ENCODE peak calls at places on chromosome 6, in four cellular contexts. One of them, this sample, is unnamed.

GRCh38 chr6:92024071-92024470 is 1395.3 kb downstream of the EPHA7 start:
- DNase-seq in AG09309: no peak
- DNase-seq in Calu3: no peak
- DNase-seq in bronchial epithelial cell: no peak
- DNase-seq in this sample: no peak

GRCh38 chr6:169964440-169965212 is 213.2 kb downstream of the ERMARD start:
- DNase-seq in Calu3: no peak
- DNase-seq in AG09309: no peak
- DNase-seq in bronchial epithelial cell: no peak
- DNase-seq in this sample: peak

GRCh38 chr6:159608961-159609673 is 83.9 kb downstream of the SOD2 start:
- DNase-seq in Calu3: peak
- DNase-seq in AG09309: no peak
- DNase-seq in bronchial epithelial cell: peak
- DNase-seq in this sample: no peak

GRCh38 chr6:159806021-159806458 is 6.0 kb downstream of the PNLDC1 start:
- DNase-seq in Calu3: peak
- DNase-seq in AG09309: no peak
- DNase-seq in bronchial epithelial cell: peak
- DNase-seq in this sample: no peak

GRCh38 chr6:14354919-14355572 is 237.5 kb downstream of the CD83 start:
- DNase-seq in AG09309: peak
- DNase-seq in bronchial epithelial cell: peak
- DNase-seq in Calu3: peak
- DNase-seq in this sample: no peak

GRCh38 chr6:129307845-129308244 is 402.1 kb downstream of the ARHGAP18 start:
- DNase-seq in Calu3: no peak
- DNase-seq in AG09309: no peak
- DNase-seq in bronchial epithelial cell: no peak
- DNase-seq in this sample: no peak

GRCh38 chr6:166076625-166077024 is 91.0 kb downstream of the TBXT start:
- DNase-seq in Calu3: peak
- DNase-seq in AG09309: no peak
- DNase-seq in bronchial epithelial cell: no peak
- DNase-seq in this sample: no peak

GRCh38 chr6:109991307-109992101 is 13.4 kb downstream of the GPR6 start:
- DNase-seq in Calu3: no peak
- DNase-seq in bronchial epithelial cell: no peak
- DNase-seq in AG09309: no peak
- DNase-seq in this sample: no peak

GRCh38 chr6:63819831-63820230 is 184.2 kb downstream of the PHF3 start:
- DNase-seq in bronchial epithelial cell: no peak
- DNase-seq in Calu3: no peak
- DNase-seq in AG09309: no peak
- DNase-seq in this sample: no peak

GRCh38 chr6:63814459-63814858 is 178.9 kb downstream of the PHF3 start:
- DNase-seq in Calu3: no peak
- DNase-seq in AG09309: no peak
- DNase-seq in bronchial epithelial cell: no peak
- DNase-seq in this sample: no peak

GRCh38 chr6:63816401-63816975 is 180.9 kb downstream of the PHF3 start:
- DNase-seq in bronchial epithelial cell: no peak
- DNase-seq in Calu3: no peak
- DNase-seq in AG09309: no peak
- DNase-seq in this sample: no peak

GRCh38 chr6:63817492-63818050 is 182.0 kb downstream of the PHF3 start:
- DNase-seq in bronchial epithelial cell: no peak
- DNase-seq in Calu3: no peak
- DNase-seq in AG09309: no peak
- DNase-seq in this sample: no peak

GRCh38 chr6:63816979-63817436 is 181.4 kb downstream of the PHF3 start:
- DNase-seq in AG09309: no peak
- DNase-seq in Calu3: no peak
- DNase-seq in bronchial epithelial cell: peak
- DNase-seq in this sample: no peak
- TF ChIP-seq CTCF in AG09309: peak
- TF ChIP-seq CTCF in Calu3: no peak
- TF ChIP-seq CTCF in bronchial epithelial cell: peak
- TF ChIP-seq CTCF in this sample: peak

DNA sequence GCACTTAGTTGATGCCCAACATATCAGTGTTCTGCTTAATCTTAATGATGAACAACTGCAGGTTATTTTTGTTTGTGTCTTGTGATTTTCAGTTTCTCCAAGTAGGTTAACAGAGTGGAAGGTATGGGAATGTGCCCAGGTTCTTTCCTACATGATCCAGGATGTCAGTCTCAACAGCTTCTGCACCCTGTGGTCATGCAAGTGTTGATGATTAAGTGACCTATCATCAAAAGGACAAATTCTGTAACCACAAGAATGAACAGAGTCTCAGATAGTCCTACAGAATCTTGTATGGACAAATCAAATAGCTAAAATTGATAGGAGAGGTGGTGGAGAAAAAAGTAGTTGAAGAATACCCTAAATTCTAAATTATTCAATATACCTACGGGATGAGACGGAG is 26.1 kb downstream of the MAN1A1 start:
- DNase-seq in AG09309: no peak
- DNase-seq in bronchial epithelial cell: peak
- DNase-seq in Calu3: no peak
- DNase-seq in this sample: no peak
- TF ChIP-seq CTCF in AG09309: no peak
- TF ChIP-seq CTCF in bronchial epithelial cell: no peak
- TF ChIP-seq CTCF in Calu3: no peak
- TF ChIP-seq CTCF in this sample: no peak

DNA sequence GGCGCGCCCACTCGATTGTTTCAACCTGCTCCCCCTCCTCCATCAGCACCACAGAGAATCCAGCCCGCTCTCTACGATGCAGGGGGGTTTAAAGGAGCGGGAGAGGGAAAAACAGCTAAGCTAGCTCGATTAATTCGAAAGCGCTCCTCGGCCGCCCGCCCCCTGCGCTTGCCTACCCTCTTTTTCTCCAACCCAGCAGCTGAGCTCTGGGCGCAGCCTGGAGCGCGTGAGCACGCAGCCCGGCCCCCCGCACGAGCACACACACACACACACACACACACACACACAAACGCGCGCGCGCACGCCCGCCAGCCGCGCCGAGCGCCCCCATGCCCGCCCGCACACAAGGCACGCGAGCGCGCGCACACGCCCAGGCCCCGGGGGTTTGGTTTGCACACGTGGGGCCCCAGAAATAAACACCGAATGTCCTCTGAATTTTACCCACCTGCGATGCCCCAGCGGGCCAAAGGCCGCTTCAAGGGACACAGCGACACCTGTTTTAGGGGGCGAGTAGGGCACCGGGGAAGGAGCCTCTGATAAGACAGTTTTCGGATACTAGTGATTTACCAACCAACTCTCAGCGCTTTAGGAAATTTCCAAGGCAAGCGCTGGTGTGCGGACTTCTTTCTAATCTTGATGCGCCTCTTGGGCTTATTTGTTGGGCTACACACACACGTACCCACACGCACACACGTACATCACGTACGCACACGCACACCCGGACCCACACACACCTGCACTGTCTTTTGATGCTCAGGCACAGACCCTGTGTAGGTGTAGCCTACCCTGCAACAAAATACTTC is 787 bp upstream of the NRN1 start:
- DNase-seq in Calu3: no peak
- DNase-seq in AG09309: no peak
- DNase-seq in bronchial epithelial cell: no peak
- DNase-seq in this sample: no peak
- TF ChIP-seq CTCF in Calu3: no peak
- TF ChIP-seq CTCF in AG09309: no peak
- TF ChIP-seq CTCF in bronchial epithelial cell: no peak
- TF ChIP-seq CTCF in this sample: peak

DNA sequence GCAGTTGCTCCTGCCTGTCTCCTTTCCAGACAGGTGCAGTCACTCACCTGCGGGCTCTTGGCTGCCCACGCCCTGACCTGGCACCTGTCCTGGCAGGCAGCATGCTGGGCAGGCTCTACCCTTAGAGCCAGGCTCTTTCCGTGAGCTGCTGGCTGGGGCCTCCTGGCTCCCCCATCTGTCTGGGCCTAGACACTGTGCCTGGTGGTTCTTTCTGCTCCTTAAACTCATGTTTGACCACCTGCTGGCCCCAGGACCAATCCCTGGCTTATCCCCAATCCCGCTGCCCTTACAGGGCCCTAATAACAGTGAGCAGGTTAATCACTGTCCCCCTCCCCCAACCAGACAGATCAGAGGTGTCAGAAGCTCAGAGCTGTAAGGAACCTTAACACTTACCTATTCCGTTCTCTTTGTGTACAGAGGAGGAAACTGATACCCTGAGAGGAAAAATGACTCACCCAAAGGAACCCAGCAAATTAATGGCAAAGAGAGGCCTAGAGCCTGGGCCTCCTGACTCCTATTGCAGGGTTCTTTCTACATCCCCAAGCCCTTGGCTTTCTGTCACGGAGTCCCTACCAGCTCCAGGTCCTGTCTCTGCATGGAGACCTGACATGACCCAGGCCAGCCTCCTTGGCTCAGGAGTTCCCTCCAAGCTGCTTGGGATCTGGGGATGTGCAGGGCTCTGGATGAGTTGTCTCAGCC is 54.7 kb downstream of the RAB44 start:
- DNase-seq in AG09309: no peak
- DNase-seq in bronchial epithelial cell: peak
- DNase-seq in Calu3: peak
- DNase-seq in this sample: no peak
- TF ChIP-seq CTCF in AG09309: no peak
- TF ChIP-seq CTCF in bronchial epithelial cell: no peak
- TF ChIP-seq CTCF in Calu3: no peak
- TF ChIP-seq CTCF in this sample: no peak

GRCh38 chr6:1312444-1313363 is 806 bp downstream of the FOXQ1 start:
- DNase-seq in AG09309: no peak
- DNase-seq in bronchial epithelial cell: no peak
- DNase-seq in Calu3: peak
- DNase-seq in this sample: no peak

GRCh38 chr6:1313364-1313754 is 1.5 kb downstream of the FOXQ1 start:
- DNase-seq in Calu3: peak
- DNase-seq in AG09309: no peak
- DNase-seq in bronchial epithelial cell: no peak
- DNase-seq in this sample: no peak

GRCh38 chr6:1315201-1315559 is 3.3 kb downstream of the FOXQ1 start:
- DNase-seq in Calu3: no peak
- DNase-seq in AG09309: no peak
- DNase-seq in bronchial epithelial cell: no peak
- DNase-seq in this sample: no peak

GRCh38 chr6:1314617-1315016 is 2.7 kb downstream of the FOXQ1 start:
- DNase-seq in AG09309: no peak
- DNase-seq in Calu3: no peak
- DNase-seq in bronchial epithelial cell: no peak
- DNase-seq in this sample: no peak

DNA sequence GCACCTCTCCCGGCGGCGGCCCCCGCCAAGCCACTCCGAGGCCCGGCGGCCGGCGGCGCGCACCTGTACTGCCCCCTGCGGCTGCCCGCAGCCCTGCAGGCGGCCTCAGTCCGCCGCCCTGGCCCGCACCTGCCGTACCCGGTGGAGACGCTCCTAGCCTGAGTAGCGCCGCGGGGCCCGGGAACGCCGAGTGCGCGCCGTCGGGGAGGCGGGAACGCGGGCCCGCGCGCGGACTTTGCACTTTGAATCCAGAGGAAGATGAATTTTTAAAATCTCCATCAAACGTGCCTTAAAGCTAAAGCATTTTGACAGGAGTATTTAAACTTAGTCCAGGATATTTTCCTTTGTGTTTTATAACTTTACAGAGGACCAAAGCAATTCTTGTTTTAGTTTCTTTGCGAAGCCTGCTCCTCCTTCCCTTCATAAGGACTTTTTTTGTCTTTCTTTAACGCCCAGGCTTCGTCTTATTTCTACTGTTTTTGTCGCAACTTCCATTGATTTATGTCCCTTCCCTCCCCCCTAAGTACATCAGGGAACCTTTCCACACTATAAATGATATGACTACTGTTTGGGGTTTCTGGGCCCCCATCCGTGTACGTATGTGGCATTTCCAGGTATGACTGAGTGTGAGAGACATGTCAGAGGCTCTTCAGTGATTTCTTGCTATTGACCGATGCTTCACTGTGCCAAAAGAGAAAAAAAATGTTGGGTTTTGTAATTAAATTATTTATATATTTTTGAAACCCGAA is 2.0 kb downstream of the FOXQ1 start:
- DNase-seq in bronchial epithelial cell: peak
- DNase-seq in Calu3: peak
- DNase-seq in AG09309: no peak
- DNase-seq in this sample: no peak
- TF ChIP-seq CTCF in bronchial epithelial cell: peak
- TF ChIP-seq CTCF in Calu3: peak
- TF ChIP-seq CTCF in AG09309: peak
- TF ChIP-seq CTCF in this sample: peak

GRCh38 chr6:107116328-107116892 is 1.1 kb upstream of the BEND3 start:
- DNase-seq in Calu3: peak
- DNase-seq in AG09309: no peak
- DNase-seq in bronchial epithelial cell: peak
- DNase-seq in this sample: no peak
- TF ChIP-seq CTCF in Calu3: no peak
- TF ChIP-seq CTCF in AG09309: no peak
- TF ChIP-seq CTCF in bronchial epithelial cell: no peak
- TF ChIP-seq CTCF in this sample: peak